ENCODE peak calls at places on chromosome X, in seven cellular contexts. P, K, R, Y, E, S and A are unnamed samples. For H3K4me1, the result is how much of the 10 kb centered on the place peaks cover.

GRCh38 chrX:11632732-11633131 is 33.0 kb downstream of the ARHGAP6 start:
- DNase-seq in E (no peak), Y (no peak), S (no peak), R (no peak), K (no peak), P (no peak), A (no peak)

GRCh38 chrX:103742339-103742738 is 31.6 kb downstream of the TMEM31 start:
- DNase-seq in Y (no peak), R (no peak), E (no peak), S (no peak), K (no peak), P (peak), A (no peak)

GRCh38 chrX:88425739-88426138 is 321.3 kb upstream of the CPXCR1 start:
- DNase-seq in K (no peak), E (peak), P (no peak), Y (peak), R (peak), S (no peak), A (no peak)

GRCh38 chrX:7330971-7331746 is 183.2 kb upstream of the PUDP start:
- DNase-seq in Y (no peak), K (no peak), E (no peak), R (peak), P (no peak), S (no peak), A (no peak)

GRCh38 chrX:10360121-10360520 is 203.3 kb downstream of the CLCN4 start:
- DNase-seq in P (peak), S (no peak), Y (no peak), R (peak), E (no peak), K (no peak), A (no peak)

GRCh38 chrX:119618439-119618838 is 12.2 kb upstream of the NKRF start:
- DNase-seq in P (no peak), R (no peak), Y (peak), E (no peak), S (no peak), K (no peak), A (no peak)

GRCh38 chrX:38804481-38805293 is 3.4 kb downstream of the MID1IP1 start:
- DNase-seq in Y (no peak), P (no peak), S (no peak), E (peak), R (peak), K (peak), A (no peak)

GRCh38 chrX:153989971-153990655 is 17.6 kb downstream of the TMEM187 start:
- DNase-seq in Y (no peak), K (no peak), P (no peak), S (no peak), R (no peak), E (no peak), A (no peak)

GRCh38 chrX:21821875-21822274 is 17.5 kb upstream of the MBTPS2 start:
- DNase-seq in E (no peak), R (no peak), S (no peak), Y (no peak), K (no peak), P (no peak), A (no peak)

GRCh38 chrX:39903343-39903742 is 194.4 kb downstream of the BCOR start:
- DNase-seq in E (no peak), K (no peak), P (no peak), S (no peak), Y (no peak), R (peak), A (no peak)

GRCh38 chrX:8194216-8194615 is 23.1 kb upstream of the VCX2 start:
- DNase-seq in R (no peak), Y (no peak), K (no peak), P (no peak), S (no peak), E (no peak), A (no peak)

GRCh38 chrX:128106630-128107029 is 54.4 kb upstream of the ACTRT1 start:
- DNase-seq in E (peak), Y (peak), P (peak), S (no peak), R (no peak), K (peak), A (no peak)

GRCh38 chrX:110214684-110215083 is 103.2 kb downstream of the AMMECR1 start:
- DNase-seq in R (no peak), P (no peak), K (no peak), S (no peak), Y (peak), E (no peak), A (no peak)

GRCh38 chrX:110218591-110218990 is 99.3 kb downstream of the AMMECR1 start:
- DNase-seq in Y (no peak), K (no peak), P (no peak), R (peak), E (no peak), S (no peak), A (no peak)

GRCh38 chrX:110213183-110213582 is 104.7 kb downstream of the AMMECR1 start:
- DNase-seq in S (no peak), R (no peak), Y (no peak), E (no peak), K (no peak), P (no peak), A (no peak)

GRCh38 chrX:110215411-110215810 is 102.5 kb downstream of the AMMECR1 start:
- DNase-seq in K (no peak), Y (no peak), E (no peak), P (no peak), R (no peak), S (no peak), A (no peak)

GRCh38 chrX:110216027-110216426 is 101.9 kb downstream of the AMMECR1 start:
- DNase-seq in Y (no peak), R (no peak), S (no peak), K (no peak), P (no peak), E (no peak), A (no peak)
- H3K4me1 ChIP-seq in Y (under half), R (under half), S (under half), K (under half), P (under half), E (under half), A (under half)

DNA sequence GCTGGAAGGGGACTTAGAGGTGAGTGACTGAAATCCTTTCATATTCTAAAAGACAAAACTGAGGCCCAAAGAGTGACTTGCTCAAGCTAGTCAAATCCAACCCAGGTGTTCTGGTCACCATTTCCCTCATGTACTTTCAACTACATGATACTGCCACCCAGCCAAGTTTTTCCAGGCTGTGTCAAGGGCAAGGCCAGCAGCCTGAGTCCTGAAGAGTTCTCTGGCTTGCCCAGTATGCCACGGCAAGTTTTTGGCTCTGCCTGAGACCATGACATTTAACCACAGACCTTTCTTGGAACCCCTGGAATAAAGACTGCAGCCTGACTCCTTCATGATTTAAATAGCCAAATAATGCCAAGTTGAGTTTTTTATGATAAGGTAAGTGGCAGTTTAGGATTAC is 10.7 kb upstream of the TMEM164 start:
- DNase-seq in S (no peak), Y (no peak), P (no peak), R (no peak), K (no peak), E (no peak), A (no peak)
- H3K9ac ChIP-seq in S (no peak), Y (no peak), P (no peak), R (no peak), K (no peak), E (no peak), A (no peak)

GRCh38 chrX:133634416-133634815 is 219.1 kb upstream of the GPC4 start:
- DNase-seq in S (no peak), Y (no peak), P (no peak), K (no peak), R (no peak), E (no peak), A (no peak)

GRCh38 chrX:133633162-133633561 is 217.9 kb upstream of the GPC4 start:
- DNase-seq in R (peak), Y (no peak), K (no peak), S (no peak), E (no peak), P (no peak), A (no peak)

GRCh38 chrX:133630362-133630761 is 215.1 kb upstream of the GPC4 start:
- DNase-seq in E (no peak), P (no peak), S (no peak), R (no peak), Y (no peak), K (no peak), A (no peak)
- H3K4me1 ChIP-seq in E (under half), P (under half), S (under half), R (under half), Y (under half), K (under half), A (under half)

GRCh38 chrX:625137-625691 is 5.4 kb upstream of the SHOX start:
- DNase-seq in K (no peak), Y (no peak), E (no peak), P (no peak), S (no peak), R (no peak), A (no peak)
- H3K9ac ChIP-seq in K (no peak), Y (no peak), E (no peak), P (no peak), S (no peak), R (no peak), A (no peak)